ENCODE peak calls at places on chromosome 11, in five cellular contexts. One of them, this sample, is unnamed.

GRCh38 chr11:118084247-118084646 is 2.5 kb downstream of the SMIM35 start:
- DNase-seq in GM23338: no peak
- DNase-seq in NT2/D1: no peak
- DNase-seq in upper lobe of right lung: no peak
- DNase-seq in sigmoid colon: no peak
- DNase-seq in this sample: peak; percentile 83

GRCh38 chr11:118076754-118077281 is at the start of gene TMPRSS4:
- DNase-seq in GM23338: peak; percentile 79
- DNase-seq in NT2/D1: no peak
- DNase-seq in sigmoid colon: no peak
- DNase-seq in upper lobe of right lung: no peak
- DNase-seq in this sample: peak; percentile 94

GRCh38 chr11:79077684-79078379 is 363.0 kb downstream of the TENM4 start:
- DNase-seq in upper lobe of right lung: no peak
- DNase-seq in GM23338: no peak
- DNase-seq in sigmoid colon: no peak
- DNase-seq in NT2/D1: no peak
- DNase-seq in this sample: no peak

GRCh38 chr11:11640996-11641395 is 19.2 kb upstream of the GALNT18 start:
- DNase-seq in GM23338: no peak
- DNase-seq in NT2/D1: no peak
- DNase-seq in upper lobe of right lung: no peak
- DNase-seq in sigmoid colon: no peak
- DNase-seq in this sample: no peak

GRCh38 chr11:61959678-61960077 is 7.8 kb downstream of the FTH1 start:
- DNase-seq in upper lobe of right lung: peak; percentile 46
- DNase-seq in GM23338: no peak
- DNase-seq in sigmoid colon: no peak
- DNase-seq in NT2/D1: no peak
- DNase-seq in this sample: no peak

GRCh38 chr11:122977455-122978302 is 4.0 kb downstream of the BSX start:
- DNase-seq in upper lobe of right lung: no peak
- DNase-seq in NT2/D1: no peak
- DNase-seq in GM23338: peak; percentile 85
- DNase-seq in sigmoid colon: peak; percentile 59
- DNase-seq in this sample: no peak

GRCh38 chr11:92332986-92333385 is 108.4 kb downstream of the FAT3 start:
- DNase-seq in GM23338: no peak
- DNase-seq in sigmoid colon: no peak
- DNase-seq in NT2/D1: no peak
- DNase-seq in upper lobe of right lung: no peak
- DNase-seq in this sample: peak; percentile 26

GRCh38 chr11:43925932-43926505 is 16.4 kb upstream of the C11orf96 start:
- DNase-seq in sigmoid colon: no peak
- DNase-seq in NT2/D1: no peak
- DNase-seq in GM23338: no peak
- DNase-seq in upper lobe of right lung: no peak
- DNase-seq in this sample: no peak

GRCh38 chr11:9574806-9575530 is 1.5 kb downstream of the WEE1 start:
- DNase-seq in sigmoid colon: peak; percentile 90
- DNase-seq in NT2/D1: peak; percentile 51
- DNase-seq in GM23338: peak; percentile 83
- DNase-seq in upper lobe of right lung: no peak
- DNase-seq in this sample: peak; percentile 82

DNA sequence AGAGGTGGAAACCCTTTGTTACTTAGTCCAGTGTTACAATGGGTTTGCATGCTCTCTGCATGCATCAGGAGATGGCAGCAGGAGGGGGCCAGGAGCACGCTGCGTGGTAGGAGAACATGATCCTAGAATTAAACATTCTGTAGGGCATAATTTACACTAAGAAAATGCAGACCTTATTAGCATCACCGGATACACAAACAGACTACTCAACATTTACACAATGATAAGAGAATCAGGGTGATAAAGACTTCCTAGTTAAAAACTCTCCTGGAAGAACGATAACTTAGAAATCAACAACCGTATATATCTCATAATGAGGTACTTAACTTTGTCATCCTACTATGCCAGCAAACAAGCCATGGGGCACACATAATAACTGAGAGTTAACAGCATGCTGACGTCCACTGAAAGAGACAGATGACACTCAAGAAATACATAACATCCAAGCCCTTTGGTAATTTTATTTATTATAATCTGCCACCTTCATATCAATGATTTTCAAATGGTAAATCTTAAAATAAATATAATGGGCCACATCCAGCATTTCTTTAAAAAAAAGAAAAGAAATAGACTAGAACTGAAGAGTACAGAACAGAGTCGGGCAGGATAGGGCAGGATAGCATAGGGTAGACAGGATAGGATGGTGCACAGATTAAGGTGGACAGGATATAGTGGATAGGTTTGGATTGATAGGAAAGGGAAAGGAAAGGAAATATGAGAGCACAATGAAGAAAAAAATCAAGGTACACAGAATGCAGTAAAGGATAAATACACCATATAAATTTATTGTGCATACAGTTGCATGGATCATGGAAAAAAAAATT is 27.5 kb downstream of the CADM1 start:
- DNase-seq in NT2/D1: no peak
- DNase-seq in upper lobe of right lung: no peak
- DNase-seq in GM23338: no peak
- DNase-seq in sigmoid colon: no peak
- DNase-seq in this sample: no peak
- H3K4me3 ChIP-seq in NT2/D1: no peak overlapping the region
- H3K4me3 ChIP-seq in upper lobe of right lung: no peak overlapping the region
- H3K4me3 ChIP-seq in GM23338: no peak overlapping the region
- H3K4me3 ChIP-seq in sigmoid colon: no peak overlapping the region
- H3K4me3 ChIP-seq in this sample: no peak overlapping the region

GRCh38 chr11:65131417-65131776 is 2.9 kb downstream of the SYVN1 start:
- DNase-seq in upper lobe of right lung: no peak
- DNase-seq in sigmoid colon: no peak
- DNase-seq in GM23338: no peak
- DNase-seq in NT2/D1: no peak
- DNase-seq in this sample: no peak

GRCh38 chr11:65132238-65132987 is 1.9 kb downstream of the SYVN1 start:
- DNase-seq in NT2/D1: no peak
- DNase-seq in upper lobe of right lung: no peak
- DNase-seq in GM23338: no peak
- DNase-seq in sigmoid colon: peak; percentile 61
- DNase-seq in this sample: no peak

GRCh38 chr11:65129649-65130441 is 4.5 kb downstream of the SYVN1 start:
- DNase-seq in upper lobe of right lung: peak; percentile 52
- DNase-seq in NT2/D1: no peak
- DNase-seq in sigmoid colon: peak; percentile 64
- DNase-seq in GM23338: peak; percentile 50
- DNase-seq in this sample: no peak

GRCh38 chr11:65131895-65132237 is 2.5 kb downstream of the SYVN1 start:
- DNase-seq in GM23338: no peak
- DNase-seq in upper lobe of right lung: no peak
- DNase-seq in NT2/D1: no peak
- DNase-seq in sigmoid colon: no peak
- DNase-seq in this sample: no peak

DNA sequence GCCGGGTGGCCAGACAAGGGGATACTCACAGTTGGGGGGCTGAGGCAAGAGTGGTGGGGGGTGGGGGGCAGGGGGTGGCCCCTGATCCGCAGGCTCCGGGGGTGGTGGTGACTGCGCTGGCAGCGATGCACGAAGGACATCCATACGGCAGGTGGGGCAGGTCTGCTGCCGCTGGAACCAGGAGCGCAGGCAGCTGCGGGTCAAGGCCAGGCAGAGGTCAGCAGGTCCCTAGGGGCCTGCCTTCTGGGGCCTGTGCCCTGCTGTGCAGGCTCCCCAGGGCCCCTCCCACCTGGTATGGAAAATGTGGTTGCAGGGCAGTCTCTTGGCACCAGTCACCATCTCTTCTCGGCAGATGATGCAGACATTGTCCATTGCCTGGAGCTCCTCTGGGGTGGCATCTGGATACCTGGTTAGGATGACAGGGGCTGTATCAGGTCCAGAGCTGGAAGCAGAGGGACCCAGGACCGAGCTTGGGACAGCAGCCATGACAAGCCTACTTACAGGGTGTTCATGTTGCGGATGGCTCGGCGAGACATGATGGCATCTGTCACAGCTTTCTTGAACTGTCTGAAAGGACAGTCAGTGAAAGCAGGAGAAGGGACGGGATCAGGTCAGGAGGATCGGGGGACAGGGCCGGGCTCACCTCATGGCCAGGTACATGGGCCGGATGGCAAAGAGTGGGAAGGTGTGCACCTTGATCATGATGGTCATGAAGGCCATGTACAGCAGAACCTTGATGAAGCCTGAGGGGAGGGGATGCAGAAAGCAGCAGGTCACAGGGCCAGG is 3.5 kb downstream of the SYVN1 start:
- DNase-seq in GM23338: no peak
- DNase-seq in upper lobe of right lung: peak; percentile 52
- DNase-seq in sigmoid colon: no peak
- DNase-seq in NT2/D1: no peak
- DNase-seq in this sample: no peak
- H3K4me3 ChIP-seq in GM23338: no peak overlapping the region
- H3K4me3 ChIP-seq in upper lobe of right lung: no peak overlapping the region
- H3K4me3 ChIP-seq in sigmoid colon: no peak overlapping the region
- H3K4me3 ChIP-seq in NT2/D1: no peak overlapping the region
- H3K4me3 ChIP-seq in this sample: no peak overlapping the region

GRCh38 chr11:34621876-34622275 is 983 bp downstream of the EHF start:
- DNase-seq in sigmoid colon: no peak
- DNase-seq in GM23338: no peak
- DNase-seq in NT2/D1: no peak
- DNase-seq in upper lobe of right lung: no peak
- DNase-seq in this sample: peak; percentile 67

GRCh38 chr11:34625576-34625975 is 4.7 kb downstream of the EHF start:
- DNase-seq in sigmoid colon: no peak
- DNase-seq in GM23338: no peak
- DNase-seq in upper lobe of right lung: no peak
- DNase-seq in NT2/D1: no peak
- DNase-seq in this sample: no peak

GRCh38 chr11:34623463-34623862 is 2.6 kb downstream of the EHF start:
- DNase-seq in sigmoid colon: no peak
- DNase-seq in upper lobe of right lung: no peak
- DNase-seq in NT2/D1: no peak
- DNase-seq in GM23338: no peak
- DNase-seq in this sample: no peak

GRCh38 chr11:34626393-34626792 is 5.5 kb downstream of the EHF start:
- DNase-seq in GM23338: no peak
- DNase-seq in NT2/D1: no peak
- DNase-seq in sigmoid colon: no peak
- DNase-seq in upper lobe of right lung: no peak
- DNase-seq in this sample: peak; percentile 84

GRCh38 chr11:34624069-34624468 is 3.2 kb downstream of the EHF start:
- DNase-seq in NT2/D1: no peak
- DNase-seq in GM23338: no peak
- DNase-seq in upper lobe of right lung: peak; percentile 79
- DNase-seq in sigmoid colon: no peak
- DNase-seq in this sample: peak; percentile 78
- H3K4me3 ChIP-seq in NT2/D1: no peak overlapping the region
- H3K4me3 ChIP-seq in GM23338: no peak overlapping the region
- H3K4me3 ChIP-seq in upper lobe of right lung: peak overlapping the region; percentile 41
- H3K4me3 ChIP-seq in sigmoid colon: no peak overlapping the region
- H3K4me3 ChIP-seq in this sample: peak overlapping the region; percentile 45

GRCh38 chr11:77044356-77044755 is 10.2 kb downstream of the B3GNT6 start:
- DNase-seq in upper lobe of right lung: no peak
- DNase-seq in NT2/D1: no peak
- DNase-seq in sigmoid colon: no peak
- DNase-seq in GM23338: no peak
- DNase-seq in this sample: no peak

GRCh38 chr11:77044886-77045285 is 10.7 kb downstream of the B3GNT6 start:
- DNase-seq in NT2/D1: no peak
- DNase-seq in GM23338: no peak
- DNase-seq in upper lobe of right lung: no peak
- DNase-seq in sigmoid colon: no peak
- DNase-seq in this sample: no peak

GRCh38 chr11:77049081-77049480 is 14.9 kb downstream of the B3GNT6 start:
- DNase-seq in sigmoid colon: peak; percentile 46
- DNase-seq in GM23338: no peak
- DNase-seq in NT2/D1: no peak
- DNase-seq in upper lobe of right lung: no peak
- DNase-seq in this sample: no peak

GRCh38 chr11:77046060-77046501 is 11.9 kb downstream of the B3GNT6 start:
- DNase-seq in sigmoid colon: peak; percentile 66
- DNase-seq in GM23338: peak; percentile 84
- DNase-seq in upper lobe of right lung: peak; percentile 79
- DNase-seq in NT2/D1: peak; percentile 30
- DNase-seq in this sample: peak; percentile 23

DNA sequence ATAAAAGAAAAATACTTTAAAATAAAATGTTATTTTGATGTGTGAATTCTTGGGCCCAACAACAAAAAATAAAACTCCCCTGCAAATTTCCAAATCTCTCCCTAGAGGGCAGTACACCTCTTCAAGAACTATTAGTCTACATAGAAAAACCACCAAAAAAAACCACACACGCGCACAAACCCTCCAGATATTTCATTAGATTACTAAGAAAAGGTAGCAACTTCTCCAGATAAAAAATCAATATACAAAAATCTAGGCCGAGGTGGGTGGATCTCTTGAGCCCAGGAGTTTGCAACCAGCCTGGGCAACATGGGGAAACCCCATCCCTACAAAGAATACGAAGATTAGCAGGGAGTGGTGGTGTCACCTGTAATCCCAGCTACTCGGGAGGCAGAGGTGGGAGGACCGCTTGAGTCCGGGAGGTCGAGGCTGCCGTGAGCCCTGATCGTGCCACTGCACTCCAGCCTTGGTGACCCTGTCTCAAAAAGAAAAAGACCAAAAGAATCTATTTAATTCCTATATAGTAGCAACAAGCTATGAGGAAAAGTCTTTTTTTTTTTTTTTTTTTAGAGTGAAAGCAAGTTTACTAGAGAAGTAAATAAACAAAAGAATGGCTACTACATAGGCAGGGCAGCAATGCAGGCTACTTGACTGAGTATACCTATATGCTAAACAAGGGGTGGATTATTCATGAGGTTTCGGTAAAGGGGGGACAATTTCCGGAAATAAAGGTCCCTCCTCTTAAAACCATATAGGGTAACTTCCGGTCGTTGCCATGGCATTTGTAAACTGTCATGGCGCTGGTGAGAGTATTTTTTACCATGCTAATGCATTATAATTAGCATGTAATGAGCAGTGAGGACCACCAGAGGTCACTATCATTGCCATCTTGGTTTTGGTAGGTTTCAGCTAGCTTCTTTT is 13.1 kb downstream of the B3GNT6 start:
- DNase-seq in sigmoid colon: peak; percentile 89
- DNase-seq in upper lobe of right lung: no peak
- DNase-seq in NT2/D1: peak; percentile 85
- DNase-seq in GM23338: peak; percentile 97
- DNase-seq in this sample: peak; percentile 92
- H3K4me3 ChIP-seq in sigmoid colon: peak overlapping the region; percentile 33
- H3K4me3 ChIP-seq in upper lobe of right lung: peak overlapping the region; percentile 56
- H3K4me3 ChIP-seq in NT2/D1: no peak overlapping the region
- H3K4me3 ChIP-seq in GM23338: peak overlapping the region; percentile 13
- H3K4me3 ChIP-seq in this sample: peak overlapping the region; percentile 21

GRCh38 chr11:64057890-64058289 is 22.2 kb downstream of the FLRT1 start:
- DNase-seq in GM23338: no peak
- DNase-seq in upper lobe of right lung: no peak
- DNase-seq in NT2/D1: no peak
- DNase-seq in sigmoid colon: no peak
- DNase-seq in this sample: no peak
- H3K4me3 ChIP-seq in GM23338: no peak overlapping the region
- H3K4me3 ChIP-seq in upper lobe of right lung: no peak overlapping the region
- H3K4me3 ChIP-seq in NT2/D1: no peak overlapping the region
- H3K4me3 ChIP-seq in sigmoid colon: no peak overlapping the region
- H3K4me3 ChIP-seq in this sample: no peak overlapping the region

GRCh38 chr11:83292709-83293435 is 6.7 kb upstream of the CCDC90B start:
- DNase-seq in sigmoid colon: no peak
- DNase-seq in upper lobe of right lung: no peak
- DNase-seq in GM23338: peak; percentile 95
- DNase-seq in NT2/D1: peak; percentile 73
- DNase-seq in this sample: peak; percentile 63
- H3K4me3 ChIP-seq in sigmoid colon: no peak overlapping the region
- H3K4me3 ChIP-seq in upper lobe of right lung: no peak overlapping the region
- H3K4me3 ChIP-seq in GM23338: no peak overlapping the region
- H3K4me3 ChIP-seq in NT2/D1: no peak overlapping the region
- H3K4me3 ChIP-seq in this sample: no peak overlapping the region